ENCODE peak calls at places on chromosomes 2 and 18, in seven cellular contexts. One of them, this sample, is unnamed.

GRCh38 chr2:239121600-239122012 is 273.7 kb downstream of the TWIST2 start:
- DNase-seq in Calu3: no peak
- DNase-seq in cardiac muscle cell: no peak
- DNase-seq in thoracic aorta: no peak
- DNase-seq in astrocyte of the spinal cord: no peak
- DNase-seq in NB4: no peak
- DNase-seq in mucosa of descending colon: no peak
- DNase-seq in this sample: no peak

GRCh38 chr18:10514621-10515020 is 11.2 kb upstream of the NAPG start:
- DNase-seq in Calu3: no peak
- DNase-seq in cardiac muscle cell: no peak
- DNase-seq in thoracic aorta: no peak
- DNase-seq in astrocyte of the spinal cord: no peak
- DNase-seq in NB4: no peak
- DNase-seq in mucosa of descending colon: no peak
- DNase-seq in this sample: no peak

GRCh38 chr2:240369725-240370585 is 65.5 kb upstream of the GPC1 start:
- DNase-seq in Calu3: peak
- DNase-seq in cardiac muscle cell: peak
- DNase-seq in thoracic aorta: peak
- DNase-seq in astrocyte of the spinal cord: peak
- DNase-seq in NB4: no peak
- DNase-seq in mucosa of descending colon: peak
- DNase-seq in this sample: peak

GRCh38 chr18:79318142-79318673 is 77.5 kb upstream of the NFATC1 start:
- DNase-seq in Calu3: no peak
- DNase-seq in cardiac muscle cell: no peak
- DNase-seq in thoracic aorta: no peak
- DNase-seq in astrocyte of the spinal cord: no peak
- DNase-seq in NB4: no peak
- DNase-seq in mucosa of descending colon: no peak
- DNase-seq in this sample: no peak

GRCh38 chr18:46264255-46264654 is 160.1 kb downstream of the HAUS1 start:
- DNase-seq in Calu3: no peak
- DNase-seq in cardiac muscle cell: no peak
- DNase-seq in thoracic aorta: no peak
- DNase-seq in astrocyte of the spinal cord: peak
- DNase-seq in NB4: no peak
- DNase-seq in mucosa of descending colon: no peak
- DNase-seq in this sample: no peak

GRCh38 chr18:75276813-75277628 is 66.4 kb downstream of the TSHZ1 start:
- DNase-seq in Calu3: no peak
- DNase-seq in cardiac muscle cell: no peak
- DNase-seq in thoracic aorta: no peak
- DNase-seq in astrocyte of the spinal cord: peak
- DNase-seq in NB4: no peak
- DNase-seq in mucosa of descending colon: no peak
- DNase-seq in this sample: no peak

GRCh38 chr2:14514001-14514400 is 118.5 kb upstream of the LRATD1 start:
- DNase-seq in Calu3: no peak
- DNase-seq in cardiac muscle cell: no peak
- DNase-seq in thoracic aorta: no peak
- DNase-seq in astrocyte of the spinal cord: peak
- DNase-seq in NB4: no peak
- DNase-seq in mucosa of descending colon: no peak
- DNase-seq in this sample: no peak

GRCh38 chr2:238929242-238930081 is 81.6 kb downstream of the TWIST2 start:
- DNase-seq in Calu3: no peak
- DNase-seq in cardiac muscle cell: no peak
- DNase-seq in thoracic aorta: no peak
- DNase-seq in astrocyte of the spinal cord: peak
- DNase-seq in NB4: no peak
- DNase-seq in mucosa of descending colon: no peak
- DNase-seq in this sample: peak

GRCh38 chr18:78818495-78818894 is 161.1 kb upstream of the SALL3 start:
- DNase-seq in Calu3: no peak
- DNase-seq in cardiac muscle cell: no peak
- DNase-seq in thoracic aorta: no peak
- DNase-seq in astrocyte of the spinal cord: no peak
- DNase-seq in NB4: no peak
- DNase-seq in mucosa of descending colon: no peak
- DNase-seq in this sample: no peak

GRCh38 chr2:74387346-74387745 is 7.2 kb upstream of the DCTN1 start:
- DNase-seq in Calu3: no peak
- DNase-seq in cardiac muscle cell: no peak
- DNase-seq in thoracic aorta: no peak
- DNase-seq in astrocyte of the spinal cord: peak
- DNase-seq in NB4: no peak
- DNase-seq in mucosa of descending colon: no peak
- DNase-seq in this sample: no peak

GRCh38 chr18:28792404-28793103 is 615.6 kb upstream of the CDH2 start:
- DNase-seq in Calu3: no peak
- DNase-seq in cardiac muscle cell: no peak
- DNase-seq in thoracic aorta: no peak
- DNase-seq in astrocyte of the spinal cord: no peak
- DNase-seq in NB4: no peak
- DNase-seq in mucosa of descending colon: no peak
- DNase-seq in this sample: no peak

GRCh38 chr18:46711444-46711863 is 45.4 kb downstream of the ST8SIA5 start:
- DNase-seq in Calu3: no peak
- DNase-seq in cardiac muscle cell: peak
- DNase-seq in thoracic aorta: no peak
- DNase-seq in astrocyte of the spinal cord: no peak
- DNase-seq in NB4: peak
- DNase-seq in mucosa of descending colon: no peak
- DNase-seq in this sample: no peak

GRCh38 chr2:112692496-112692911 is 28.3 kb upstream of the NT5DC4 start:
- DNase-seq in Calu3: peak
- DNase-seq in cardiac muscle cell: no peak
- DNase-seq in thoracic aorta: no peak
- DNase-seq in astrocyte of the spinal cord: peak
- DNase-seq in NB4: peak
- DNase-seq in mucosa of descending colon: peak
- DNase-seq in this sample: no peak

GRCh38 chr2:159613515-159614336 is 2.6 kb downstream of the BAZ2B start:
- DNase-seq in Calu3: no peak
- DNase-seq in cardiac muscle cell: no peak
- DNase-seq in thoracic aorta: no peak
- DNase-seq in astrocyte of the spinal cord: peak
- DNase-seq in NB4: peak
- DNase-seq in mucosa of descending colon: no peak
- DNase-seq in this sample: no peak

GRCh38 chr2:20439193-20439475 is 7.7 kb upstream of the RHOB start:
- DNase-seq in Calu3: peak
- DNase-seq in cardiac muscle cell: no peak
- DNase-seq in thoracic aorta: no peak
- DNase-seq in astrocyte of the spinal cord: peak
- DNase-seq in NB4: no peak
- DNase-seq in mucosa of descending colon: no peak
- DNase-seq in this sample: no peak

GRCh38 chr18:56831988-56832387 is 180.8 kb downstream of the WDR7 start:
- DNase-seq in Calu3: no peak
- DNase-seq in cardiac muscle cell: no peak
- DNase-seq in thoracic aorta: no peak
- DNase-seq in astrocyte of the spinal cord: peak
- DNase-seq in NB4: no peak
- DNase-seq in mucosa of descending colon: no peak
- DNase-seq in this sample: no peak

GRCh38 chr2:61582191-61582590 is 44.0 kb upstream of the XPO1 start:
- DNase-seq in Calu3: no peak
- DNase-seq in cardiac muscle cell: no peak
- DNase-seq in thoracic aorta: no peak
- DNase-seq in astrocyte of the spinal cord: no peak
- DNase-seq in NB4: no peak
- DNase-seq in mucosa of descending colon: no peak
- DNase-seq in this sample: no peak

GRCh38 chr2:62920070-62920469 is 130.6 kb upstream of the OTX1 start:
- DNase-seq in Calu3: no peak
- DNase-seq in cardiac muscle cell: no peak
- DNase-seq in thoracic aorta: no peak
- DNase-seq in astrocyte of the spinal cord: no peak
- DNase-seq in NB4: peak
- DNase-seq in mucosa of descending colon: no peak
- DNase-seq in this sample: no peak

GRCh38 chr2:229164545-229165249 is 106.4 kb downstream of the PID1 start:
- DNase-seq in Calu3: no peak
- DNase-seq in cardiac muscle cell: no peak
- DNase-seq in thoracic aorta: no peak
- DNase-seq in astrocyte of the spinal cord: peak
- DNase-seq in NB4: no peak
- DNase-seq in mucosa of descending colon: no peak
- DNase-seq in this sample: no peak

GRCh38 chr2:1209761-1210160 is 203.5 kb upstream of the TPO start:
- DNase-seq in Calu3: no peak
- DNase-seq in cardiac muscle cell: no peak
- DNase-seq in thoracic aorta: no peak
- DNase-seq in astrocyte of the spinal cord: no peak
- DNase-seq in NB4: no peak
- DNase-seq in mucosa of descending colon: no peak
- DNase-seq in this sample: no peak

GRCh38 chr2:32688511-32688910 is 60.7 kb downstream of the TTC27 start:
- DNase-seq in Calu3: no peak
- DNase-seq in cardiac muscle cell: no peak
- DNase-seq in thoracic aorta: no peak
- DNase-seq in astrocyte of the spinal cord: peak
- DNase-seq in NB4: peak
- DNase-seq in mucosa of descending colon: no peak
- DNase-seq in this sample: no peak

GRCh38 chr2:176960736-176961135 is 251.9 kb upstream of the HNRNPA3 start:
- DNase-seq in Calu3: no peak
- DNase-seq in cardiac muscle cell: no peak
- DNase-seq in thoracic aorta: no peak
- DNase-seq in astrocyte of the spinal cord: no peak
- DNase-seq in NB4: no peak
- DNase-seq in mucosa of descending colon: no peak
- DNase-seq in this sample: no peak

GRCh38 chr2:212517693-212518092 is 20.9 kb downstream of the ERBB4 start:
- DNase-seq in Calu3: no peak
- DNase-seq in cardiac muscle cell: no peak
- DNase-seq in thoracic aorta: no peak
- DNase-seq in astrocyte of the spinal cord: no peak
- DNase-seq in NB4: no peak
- DNase-seq in mucosa of descending colon: no peak
- DNase-seq in this sample: no peak

GRCh38 chr2:212523756-212524155 is 14.8 kb downstream of the ERBB4 start:
- DNase-seq in Calu3: no peak
- DNase-seq in cardiac muscle cell: no peak
- DNase-seq in thoracic aorta: no peak
- DNase-seq in astrocyte of the spinal cord: no peak
- DNase-seq in NB4: no peak
- DNase-seq in mucosa of descending colon: no peak
- DNase-seq in this sample: no peak

GRCh38 chr2:212526059-212526458 is 12.5 kb downstream of the ERBB4 start:
- DNase-seq in Calu3: no peak
- DNase-seq in cardiac muscle cell: no peak
- DNase-seq in thoracic aorta: no peak
- DNase-seq in astrocyte of the spinal cord: no peak
- DNase-seq in NB4: no peak
- DNase-seq in mucosa of descending colon: no peak
- DNase-seq in this sample: no peak

DNA sequence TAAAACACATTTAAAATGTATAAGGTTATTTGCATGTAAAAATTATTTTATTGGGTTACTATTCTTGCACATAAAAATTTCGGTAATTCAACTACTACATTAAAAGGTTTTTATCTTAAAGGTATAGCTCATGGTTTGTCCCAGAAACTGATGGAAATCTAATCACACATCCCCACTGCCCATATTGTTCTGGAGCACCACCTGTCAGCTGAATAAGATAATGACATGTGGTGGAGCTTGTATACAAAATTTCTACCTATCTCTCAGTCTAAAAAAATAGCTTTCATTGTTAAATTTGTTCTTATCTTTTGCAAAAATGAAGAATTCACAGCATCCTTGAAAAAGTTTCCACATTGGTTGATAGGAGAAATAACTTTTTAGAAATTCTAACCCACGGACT is 18.3 kb downstream of the ERBB4 start:
- DNase-seq in Calu3: peak
- DNase-seq in cardiac muscle cell: no peak
- DNase-seq in thoracic aorta: no peak
- DNase-seq in astrocyte of the spinal cord: no peak
- DNase-seq in NB4: no peak
- DNase-seq in mucosa of descending colon: no peak
- DNase-seq in this sample: no peak
- TF ChIP-seq CTCF in Calu3: no peak
- TF ChIP-seq CTCF in cardiac muscle cell: no peak
- TF ChIP-seq CTCF in thoracic aorta: peak
- TF ChIP-seq CTCF in astrocyte of the spinal cord: peak
- TF ChIP-seq CTCF in NB4: peak
- TF ChIP-seq CTCF in mucosa of descending colon: no peak
- TF ChIP-seq CTCF in this sample: no peak

GRCh38 chr2:98786179-98786578 is 55.2 kb upstream of the MGAT4A start:
- DNase-seq in Calu3: no peak
- DNase-seq in cardiac muscle cell: no peak
- DNase-seq in thoracic aorta: no peak
- DNase-seq in astrocyte of the spinal cord: no peak
- DNase-seq in NB4: no peak
- DNase-seq in mucosa of descending colon: no peak
- DNase-seq in this sample: no peak
- TF ChIP-seq CTCF in Calu3: no peak
- TF ChIP-seq CTCF in cardiac muscle cell: no peak
- TF ChIP-seq CTCF in thoracic aorta: no peak
- TF ChIP-seq CTCF in astrocyte of the spinal cord: no peak
- TF ChIP-seq CTCF in NB4: no peak
- TF ChIP-seq CTCF in mucosa of descending colon: no peak
- TF ChIP-seq CTCF in this sample: no peak

GRCh38 chr18:7038330-7038846 is 79.2 kb downstream of the LAMA1 start:
- DNase-seq in Calu3: peak
- DNase-seq in cardiac muscle cell: peak
- DNase-seq in thoracic aorta: peak
- DNase-seq in astrocyte of the spinal cord: peak
- DNase-seq in NB4: peak
- DNase-seq in mucosa of descending colon: peak
- DNase-seq in this sample: peak
- TF ChIP-seq CTCF in Calu3: peak
- TF ChIP-seq CTCF in cardiac muscle cell: peak
- TF ChIP-seq CTCF in thoracic aorta: peak
- TF ChIP-seq CTCF in astrocyte of the spinal cord: peak
- TF ChIP-seq CTCF in NB4: peak
- TF ChIP-seq CTCF in mucosa of descending colon: no peak
- TF ChIP-seq CTCF in this sample: peak

GRCh38 chr2:171554991-171555615 is 32.8 kb downstream of the CYBRD1 start:
- DNase-seq in Calu3: no peak
- DNase-seq in cardiac muscle cell: no peak
- DNase-seq in thoracic aorta: no peak
- DNase-seq in astrocyte of the spinal cord: no peak
- DNase-seq in NB4: no peak
- DNase-seq in mucosa of descending colon: no peak
- DNase-seq in this sample: no peak

GRCh38 chr2:171551836-171552235 is 29.6 kb downstream of the CYBRD1 start:
- DNase-seq in Calu3: no peak
- DNase-seq in cardiac muscle cell: no peak
- DNase-seq in thoracic aorta: no peak
- DNase-seq in astrocyte of the spinal cord: no peak
- DNase-seq in NB4: no peak
- DNase-seq in mucosa of descending colon: no peak
- DNase-seq in this sample: no peak

GRCh38 chr2:171553858-171554257 is 31.6 kb downstream of the CYBRD1 start:
- DNase-seq in Calu3: peak
- DNase-seq in cardiac muscle cell: no peak
- DNase-seq in thoracic aorta: no peak
- DNase-seq in astrocyte of the spinal cord: peak
- DNase-seq in NB4: peak
- DNase-seq in mucosa of descending colon: peak
- DNase-seq in this sample: no peak

GRCh38 chr2:171550613-171551012 is 28.3 kb downstream of the CYBRD1 start:
- DNase-seq in Calu3: no peak
- DNase-seq in cardiac muscle cell: no peak
- DNase-seq in thoracic aorta: no peak
- DNase-seq in astrocyte of the spinal cord: no peak
- DNase-seq in NB4: no peak
- DNase-seq in mucosa of descending colon: no peak
- DNase-seq in this sample: no peak

GRCh38 chr2:171553236-171553635 is 31.0 kb downstream of the CYBRD1 start:
- DNase-seq in Calu3: no peak
- DNase-seq in cardiac muscle cell: no peak
- DNase-seq in thoracic aorta: no peak
- DNase-seq in astrocyte of the spinal cord: no peak
- DNase-seq in NB4: no peak
- DNase-seq in mucosa of descending colon: no peak
- DNase-seq in this sample: no peak
- TF ChIP-seq CTCF in Calu3: no peak
- TF ChIP-seq CTCF in cardiac muscle cell: no peak
- TF ChIP-seq CTCF in thoracic aorta: no peak
- TF ChIP-seq CTCF in astrocyte of the spinal cord: no peak
- TF ChIP-seq CTCF in NB4: no peak
- TF ChIP-seq CTCF in mucosa of descending colon: no peak
- TF ChIP-seq CTCF in this sample: no peak